ENCODE peak calls at places on chromosome 22, in six cellular contexts. T is HAP-1; S is AML-193; A is stimulated activated CD8-positive, alpha-beta memory T cell treated with anti-CD3 and anti-CD28 coated beads, Interleukin-15, amount 100 ng/mL, for 24 hours; Z is fibroblast of the aortic adventitia; R is IMR-90. Q is an unnamed sample.

GRCh38 chr22:31344369-31345330 is 1.5 kb downstream of the PATZ1 start:
- DNase-seq in T (no peak), S (no peak), A (no peak), Z (peak), R (peak), Q (no peak)

GRCh38 chr22:19181786-19182471 is 3.4 kb upstream of the SLC25A1 start:
- DNase-seq in T (no peak), S (no peak), A (no peak), Z (no peak), R (no peak), Q (no peak)

GRCh38 chr22:32511776-32512175 is 37.2 kb downstream of the FBXO7 start:
- DNase-seq in T (no peak), S (no peak), A (no peak), Z (no peak), R (no peak), Q (no peak)

GRCh38 chr22:49261616-49262015 is 566.1 kb downstream of the BRD1 start:
- DNase-seq in T (no peak), S (no peak), A (no peak), Z (no peak), R (no peak), Q (no peak)

GRCh38 chr22:48104786-48105185 is 1342.3 kb downstream of the TBC1D22A start:
- DNase-seq in T (no peak), S (no peak), A (no peak), Z (no peak), R (no peak), Q (no peak)

GRCh38 chr22:41656515-41656914 is 32.2 kb downstream of the SNU13 start:
- DNase-seq in T (no peak), S (no peak), A (no peak), Z (no peak), R (peak), Q (no peak)

GRCh38 chr22:27842994-27843431 is 41.5 kb upstream of the MN1 start:
- DNase-seq in T (no peak), S (no peak), A (no peak), Z (peak), R (no peak), Q (no peak)

GRCh38 chr22:29152381-29153138 is 53.1 kb upstream of the EMID1 start:
- DNase-seq in T (no peak), S (no peak), A (no peak), Z (peak), R (no peak), Q (no peak)

GRCh38 chr22:35743466-35743865 is 25.8 kb downstream of the APOL5 start:
- DNase-seq in T (no peak), S (no peak), A (no peak), Z (no peak), R (peak), Q (no peak)

GRCh38 chr22:44391026-44391425 is 78.3 kb upstream of the SHISAL1 start:
- DNase-seq in T (no peak), S (no peak), A (no peak), Z (no peak), R (no peak), Q (no peak)

GRCh38 chr22:49906071-49906798 is 12.0 kb downstream of the ALG12 start:
- DNase-seq in T (no peak), S (no peak), A (no peak), Z (no peak), R (no peak), Q (no peak)

GRCh38 chr22:46612904-46613605 is 7.1 kb upstream of the GRAMD4 start:
- DNase-seq in T (no peak), S (no peak), A (no peak), Z (no peak), R (no peak), Q (peak)

GRCh38 chr22:24975813-24976341 is 23.4 kb downstream of the KIAA1671 start:
- DNase-seq in T (peak), S (no peak), A (no peak), Z (peak), R (no peak), Q (no peak)

GRCh38 chr22:45329536-45329936 is 19.8 kb downstream of the FAM118A start:
- DNase-seq in T (no peak), S (no peak), A (no peak), Z (no peak), R (no peak), Q (no peak)

GRCh38 chr22:45586651-45587405 is 84.1 kb downstream of the FBLN1 start:
- DNase-seq in T (no peak), S (no peak), A (no peak), Z (no peak), R (no peak), Q (no peak)

GRCh38 chr22:39994566-39995345 is at the start of gene FAM83F:
- DNase-seq in T (no peak), S (no peak), A (no peak), Z (no peak), R (no peak), Q (no peak)

GRCh38 chr22:42937164-42937854 is 77.6 kb downstream of the PACSIN2 start:
- DNase-seq in T (no peak), S (peak), A (no peak), Z (peak), R (peak), Q (peak)

GRCh38 chr22:48796295-48797015 is 1031.2 kb downstream of the BRD1 start:
- DNase-seq in T (no peak), S (no peak), A (no peak), Z (no peak), R (no peak), Q (no peak)

GRCh38 chr22:43910178-43910695 is 13.4 kb upstream of the PNPLA3 start:
- DNase-seq in T (no peak), S (no peak), A (no peak), Z (no peak), R (no peak), Q (no peak)

GRCh38 chr22:47605886-47606285 is 843.4 kb downstream of the TBC1D22A start:
- DNase-seq in T (no peak), S (no peak), A (no peak), Z (no peak), R (no peak), Q (no peak)

GRCh38 chr22:36781656-36782627 is 6.0 kb upstream of the IFT27 start:
- DNase-seq in T (peak), S (peak), A (peak), Z (peak), R (peak), Q (peak)

GRCh38 chr22:41830174-41830573 is 2.7 kb upstream of the SREBF2 start:
- DNase-seq in T (no peak), S (no peak), A (no peak), Z (no peak), R (no peak), Q (no peak)

GRCh38 chr22:38148252-38148651 is 33.4 kb downstream of the PLA2G6 start:
- DNase-seq in T (no peak), S (no peak), A (no peak), Z (peak), R (peak), Q (no peak)

GRCh38 chr22:41471606-41472005 is 2.7 kb downstream of the ACO2 start:
- DNase-seq in T (no peak), S (no peak), A (no peak), Z (no peak), R (no peak), Q (no peak)

GRCh38 chr22:20080776-20081654 is 974 bp downstream of the DGCR8 start:
- DNase-seq in T (peak), S (peak), A (no peak), Z (peak), R (peak), Q (no peak)

GRCh38 chr22:42963231-42963595 is 51.7 kb downstream of the PACSIN2 start:
- DNase-seq in T (no peak), S (no peak), A (no peak), Z (no peak), R (no peak), Q (no peak)

GRCh38 chr22:38981659-38982007 is 514 bp upstream of the APOBEC3B start:
- DNase-seq in T (no peak), S (no peak), A (no peak), Z (no peak), R (no peak), Q (no peak)

GRCh38 chr22:48396785-48397530 is 1430.7 kb downstream of the BRD1 start:
- DNase-seq in T (no peak), S (no peak), A (no peak), Z (no peak), R (no peak), Q (no peak)

GRCh38 chr22:21719024-21719423 is 16.6 kb downstream of the YPEL1 start:
- DNase-seq in T (no peak), S (no peak), A (no peak), Z (no peak), R (no peak), Q (no peak)

GRCh38 chr22:47846206-47846605 is 1083.8 kb downstream of the TBC1D22A start:
- DNase-seq in T (no peak), S (no peak), A (no peak), Z (no peak), R (no peak), Q (no peak)

GRCh38 chr22:24601217-24602104 is 1.5 kb upstream of the GGT1 start:
- DNase-seq in T (no peak), S (peak), A (no peak), Z (no peak), R (no peak), Q (peak)

GRCh38 chr22:33542722-33543121 is 377.6 kb downstream of the LARGE1 start:
- DNase-seq in T (no peak), S (no peak), A (no peak), Z (no peak), R (no peak), Q (no peak)

GRCh38 chr22:31271485-31271884 is 20.8 kb downstream of the PIK3IP1 start:
- DNase-seq in T (no peak), S (no peak), A (no peak), Z (no peak), R (no peak), Q (no peak)

GRCh38 chr22:19823638-19824196 is 31.0 kb downstream of the GNB1L start:
- DNase-seq in T (no peak), S (no peak), A (no peak), Z (no peak), R (no peak), Q (no peak)

GRCh38 chr22:19149047-19149883 is 827 bp downstream of the GSC2 start:
- DNase-seq in T (no peak), S (no peak), A (no peak), Z (no peak), R (no peak), Q (no peak)

GRCh38 chr22:41589260-41589600 is 410 bp downstream of the PMM1 start:
- DNase-seq in T (no peak), S (no peak), A (no peak), Z (no peak), R (no peak), Q (no peak)